ENCODE peak calls at places on chromosomes 12 and 14, in four cellular contexts. Q, Z, K and B are unnamed samples.

GRCh38 chr12:103011974-103012763 is 54.7 kb downstream of the ASCL1 start:
- DNase-seq in Q (no peak), Z (no peak), K (no peak), B (no peak)

GRCh38 chr12:87988534-87988933 is 40.7 kb downstream of the C12orf50 start:
- DNase-seq in Q (no peak), Z (no peak), K (no peak), B (no peak)

GRCh38 chr12:89040146-89040964 is 311.9 kb downstream of the DUSP6 start:
- DNase-seq in Q (no peak), Z (no peak), K (no peak), B (peak)

GRCh38 chr14:51432302-51432948 is 192.4 kb downstream of the TMX1 start:
- DNase-seq in Q (no peak), Z (no peak), K (no peak), B (no peak)

GRCh38 chr12:13144266-13144828 is 40.9 kb upstream of the GSG1 start:
- DNase-seq in Q (no peak), Z (no peak), K (no peak), B (no peak)

GRCh38 chr14:22850944-22851790 is 14.8 kb downstream of the MMP14 start:
- DNase-seq in Q (peak), Z (peak), K (peak), B (peak)

GRCh38 chr14:61630399-61630798 is 64.9 kb upstream of the HIF1A start:
- DNase-seq in Q (no peak), Z (no peak), K (no peak), B (no peak)

GRCh38 chr14:95319312-95320075 is at the start of gene CLMN:
- DNase-seq in Q (no peak), Z (no peak), K (no peak), B (peak)